ENCODE peak calls at places on chromosome 16, in nine cellular contexts. J, I, G, T, X, V, Y, D and P are unnamed samples.
A peak's percentile ranks its signal among the peaks of the same experiment; 100 is the strongest.

GRCh38 chr16:73743665-73744496 is 552.7 kb upstream of the PSMD7 start:
- DNase-seq in J (no peak), I (no peak), G (peak; percentile 24), T (peak; percentile 10), X (peak; percentile 8), V (peak; percentile 12), Y (no peak), D (peak; percentile 39), P (no peak)

GRCh38 chr16:23464196-23464595 is 11.2 kb upstream of the COG7 start:
- DNase-seq in J (no peak), I (no peak), G (no peak), T (peak; percentile 49), X (no peak), V (no peak), Y (no peak), D (no peak), P (no peak)

GRCh38 chr16:48232459-48233040 is 11.6 kb upstream of the LONP2 start:
- DNase-seq in J (no peak), I (no peak), G (no peak), T (no peak), X (peak; percentile 14), V (no peak), Y (no peak), D (no peak), P (no peak)

GRCh38 chr16:13873835-13874438 is 46.0 kb upstream of the ERCC4 start:
- DNase-seq in J (peak; percentile 9), I (no peak), G (no peak), T (peak; percentile 9), X (peak; percentile 29), V (peak; percentile 24), Y (peak; percentile 12), D (peak; percentile 19), P (no peak)

GRCh38 chr16:53948326-53948725 is 244.4 kb downstream of the FTO start:
- DNase-seq in J (no peak), I (no peak), G (no peak), T (no peak), X (no peak), V (no peak), Y (no peak), D (no peak), P (no peak)

GRCh38 chr16:74521691-74522090 is 85.2 kb downstream of the GLG1 start:
- DNase-seq in J (peak; percentile 27), I (no peak), G (no peak), T (peak; percentile 44), X (peak; percentile 15), V (no peak), Y (peak; percentile 50), D (peak; percentile 89), P (peak; percentile 8)

GRCh38 chr16:3461120-3461519 is 17.6 kb downstream of the NAA60 start:
- DNase-seq in J (no peak), I (no peak), G (no peak), T (no peak), X (no peak), V (no peak), Y (no peak), D (no peak), P (no peak)

GRCh38 chr16:85048921-85049562 is 21.4 kb downstream of the KIAA0513 start:
- DNase-seq in J (no peak), I (no peak), G (no peak), T (peak; percentile 71), X (no peak), V (no peak), Y (no peak), D (peak; percentile 58), P (no peak)

GRCh38 chr16:8751481-8752311 is 45.7 kb downstream of the TMEM186 start:
- DNase-seq in J (peak; percentile 37), I (no peak), G (no peak), T (no peak), X (peak; percentile 42), V (peak; percentile 47), Y (peak; percentile 83), D (no peak), P (peak; percentile 26)

GRCh38 chr16:79598341-79599181 is 2.0 kb downstream of the MAF start:
- DNase-seq in J (peak; percentile 31), I (peak; percentile 71), G (peak; percentile 29), T (peak; percentile 38), X (peak; percentile 75), V (peak; percentile 65), Y (peak; percentile 30), D (no peak), P (peak; percentile 13)

GRCh38 chr16:31129568-31130335 is 5.8 kb downstream of the PRSS8 start:
- DNase-seq in J (no peak), I (peak; percentile 57), G (no peak), T (no peak), X (no peak), V (no peak), Y (no peak), D (no peak), P (no peak)

GRCh38 chr16:48384305-48384981 is 770 bp downstream of the SIAH1 start:
- DNase-seq in J (no peak), I (peak; percentile 44), G (peak; percentile 65), T (no peak), X (peak; percentile 73), V (peak; percentile 74), Y (peak; percentile 46), D (peak; percentile 73), P (no peak)

DNA sequence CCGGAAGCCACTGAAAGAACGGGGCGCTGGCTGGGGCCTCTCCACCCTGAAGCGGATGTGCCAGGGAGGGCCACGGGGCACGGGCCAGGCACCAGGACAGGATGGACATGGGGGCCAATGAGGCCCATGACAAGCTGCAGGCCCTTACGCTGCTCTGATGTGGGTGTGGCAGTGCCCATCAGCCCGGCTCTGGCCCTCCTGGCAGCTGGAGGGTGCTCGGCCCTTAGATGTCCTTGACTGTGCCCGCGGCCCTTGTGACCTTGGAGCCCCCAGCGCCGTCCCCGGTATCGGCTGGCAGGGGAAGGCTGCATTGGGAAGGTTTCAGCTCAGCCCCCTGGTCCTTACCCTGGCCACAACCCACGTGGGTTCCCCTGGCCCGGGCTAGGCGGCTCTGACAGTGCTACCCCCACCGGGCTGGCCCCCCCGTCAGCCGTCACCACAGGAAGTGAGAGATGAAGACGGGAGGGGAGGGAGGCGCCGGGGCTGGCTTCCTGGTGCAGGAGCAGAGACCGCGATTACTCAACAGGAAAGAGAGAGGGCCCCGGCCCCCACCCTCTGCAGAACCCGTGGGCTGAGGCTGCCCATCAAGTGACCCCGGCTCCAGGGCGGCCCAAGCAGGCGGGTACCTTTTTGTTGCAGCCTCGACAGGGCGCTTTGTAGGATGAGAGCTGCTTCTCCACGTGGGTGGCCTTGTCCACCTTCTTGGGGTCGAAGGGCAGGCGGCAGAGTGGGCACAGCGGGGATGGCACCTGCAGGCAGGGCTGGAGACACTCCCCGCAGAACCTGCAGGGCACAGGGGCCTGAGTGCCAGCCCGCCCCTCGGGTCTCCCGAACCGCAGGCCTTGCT is 5.3 kb downstream of the RNF166 start:
- DNase-seq in J (peak; percentile 37), I (peak; percentile 81), G (peak; percentile 84), T (peak; percentile 59), X (peak; percentile 77), V (no peak), Y (peak; percentile 59), D (no peak), P (peak; percentile 42)
- H3K4me3 ChIP-seq in J (no peak overlapping the region), I (no peak overlapping the region), G (peak overlapping the region; percentile 13), T (no peak overlapping the region), X (no peak overlapping the region), V (no peak overlapping the region), Y (no peak overlapping the region), D (no peak overlapping the region), P (no peak overlapping the region)

DNA sequence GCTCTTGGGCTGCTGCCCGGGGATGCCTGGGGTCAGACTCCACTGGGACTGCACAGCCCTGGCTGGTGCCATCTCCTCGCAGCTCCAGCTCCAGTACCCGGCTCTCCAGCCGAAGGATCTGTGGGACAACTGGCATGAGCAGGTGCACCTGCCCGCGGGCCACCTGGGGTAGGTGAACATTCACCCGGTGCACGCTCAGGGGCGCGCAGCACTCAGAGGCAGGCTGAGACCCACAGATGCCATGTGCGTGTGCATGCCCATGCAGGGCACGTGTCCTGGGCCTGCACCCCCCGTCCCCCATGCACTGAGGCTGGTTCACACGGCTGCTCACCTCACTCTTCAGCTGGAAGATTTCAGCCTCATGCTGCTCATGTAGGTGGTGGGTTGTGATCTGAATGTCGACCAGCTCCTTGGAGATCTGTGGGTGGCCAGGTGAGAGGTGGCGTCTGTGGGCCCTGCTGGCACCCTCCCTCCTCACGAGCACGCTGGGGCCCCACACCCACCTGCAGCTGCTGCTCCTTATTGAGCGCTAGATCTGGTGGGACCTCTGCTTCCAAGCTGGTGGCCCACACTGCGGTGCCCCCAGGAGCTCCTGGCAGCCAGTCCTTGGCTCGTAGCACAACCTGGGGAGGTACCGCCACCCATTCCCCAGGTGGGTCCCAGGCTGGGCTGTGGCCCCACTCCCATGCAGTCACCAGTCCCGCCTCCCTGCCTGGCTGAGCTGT is 618 bp downstream of the CCDC78 start:
- DNase-seq in J (no peak), I (no peak), G (no peak), T (no peak), X (no peak), V (no peak), Y (no peak), D (no peak), P (no peak)
- H3K4me3 ChIP-seq in J (no peak overlapping the region), I (no peak overlapping the region), G (no peak overlapping the region), T (no peak overlapping the region), X (no peak overlapping the region), V (no peak overlapping the region), Y (no peak overlapping the region), D (no peak overlapping the region), P (no peak overlapping the region)

DNA sequence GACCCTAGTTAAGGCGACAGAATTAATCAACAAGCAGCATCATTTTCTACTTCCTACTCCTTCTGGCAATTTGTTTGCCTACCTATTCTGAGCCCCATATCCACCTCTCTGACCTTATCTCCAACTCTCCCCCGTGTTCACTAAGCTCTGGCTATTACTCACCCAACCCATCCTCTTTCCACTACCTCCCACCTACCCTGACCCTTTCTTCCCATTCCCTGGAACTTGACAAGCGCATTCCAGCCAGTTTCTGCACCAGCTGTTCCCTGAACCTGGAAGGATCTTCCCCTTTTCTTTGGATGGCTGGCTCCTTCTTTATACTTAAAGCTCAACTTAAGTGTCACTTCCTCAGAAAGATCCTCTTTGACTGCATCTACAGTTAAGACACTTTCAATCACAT is 2.3 kb downstream of the DCUN1D3 start:
- DNase-seq in J (no peak), I (no peak), G (no peak), T (no peak), X (no peak), V (no peak), Y (no peak), D (no peak), P (no peak)
- H3K4me3 ChIP-seq in J (peak overlapping the region; percentile 71), I (peak overlapping the region; percentile 1), G (no peak overlapping the region), T (no peak overlapping the region), X (peak overlapping the region; percentile 84), V (no peak overlapping the region), Y (no peak overlapping the region), D (no peak overlapping the region), P (peak overlapping the region; percentile 96)

GRCh38 chr16:67965668-67966548 is 2.5 kb downstream of the SLC12A4 start:
- DNase-seq in J (no peak), I (no peak), G (no peak), T (no peak), X (no peak), V (peak; percentile 82), Y (peak; percentile 46), D (no peak), P (no peak)
- H3K4me3 ChIP-seq in J (peak overlapping the region; percentile 84), I (no peak overlapping the region), G (no peak overlapping the region), T (no peak overlapping the region), X (peak overlapping the region; percentile 89), V (no peak overlapping the region), Y (peak overlapping the region; percentile 99), D (no peak overlapping the region), P (peak overlapping the region; percentile 67)